ENCODE peak calls at places on chromosomes 13 and 19, in nine cellular contexts. P is dorsolateral prefrontal cortex; E is heart right ventricle; F is A549; B is tibial nerve; D is left ventricle myocardium inferior; U is CD8-positive, alpha-beta T cell; S is esophagus squamous epithelium; L is AG04450. G is an unnamed sample.

GRCh38 chr19:50300814-50301606 is 28.2 kb downstream of the KCNC3 start:
- DNase-seq in B (no peak), U (no peak), S (no peak), D (no peak), F (peak), P (no peak), E (no peak), L (peak), G (peak)

GRCh38 chr13:112979406-112979902 is 10.4 kb downstream of the MCF2L start:
- DNase-seq in D (no peak), P (no peak), L (no peak), E (no peak), S (no peak), B (no peak), F (no peak), U (no peak), G (no peak)

GRCh38 chr19:39127812-39128510 is 2.4 kb downstream of the PAK4 start:
- DNase-seq in D (no peak), L (no peak), S (no peak), B (no peak), P (no peak), F (no peak), E (no peak), U (no peak), G (no peak)

GRCh38 chr19:52221831-52222375 is 32.1 kb downstream of the PPP2R1A start:
- DNase-seq in E (no peak), D (no peak), L (no peak), P (no peak), U (no peak), F (no peak), B (no peak), S (no peak), G (no peak)

GRCh38 chr13:46166947-46167610 is 14.9 kb downstream of the LCP1 start:
- DNase-seq in B (no peak), F (no peak), D (no peak), U (no peak), L (no peak), E (no peak), S (no peak), P (no peak), G (no peak)

GRCh38 chr13:35690546-35690945 is 214.1 kb upstream of the MAB21L1 start:
- DNase-seq in D (no peak), B (no peak), E (no peak), U (no peak), F (no peak), L (no peak), S (no peak), P (no peak), G (no peak)

GRCh38 chr19:48631254-48631653 is 5.9 kb downstream of the DBP start:
- DNase-seq in U (no peak), E (no peak), B (no peak), D (no peak), L (no peak), P (no peak), F (no peak), S (no peak), G (no peak)

GRCh38 chr13:87334176-87334575 is 337.0 kb upstream of the SLITRK5 start:
- DNase-seq in D (no peak), U (no peak), B (no peak), S (no peak), L (no peak), P (no peak), F (no peak), E (no peak), G (no peak)

GRCh38 chr13:58946274-58946673 is 1217.5 kb downstream of the DIAPH3 start:
- DNase-seq in L (no peak), S (no peak), D (no peak), E (no peak), F (no peak), P (no peak), U (no peak), B (no peak), G (no peak)

DNA sequence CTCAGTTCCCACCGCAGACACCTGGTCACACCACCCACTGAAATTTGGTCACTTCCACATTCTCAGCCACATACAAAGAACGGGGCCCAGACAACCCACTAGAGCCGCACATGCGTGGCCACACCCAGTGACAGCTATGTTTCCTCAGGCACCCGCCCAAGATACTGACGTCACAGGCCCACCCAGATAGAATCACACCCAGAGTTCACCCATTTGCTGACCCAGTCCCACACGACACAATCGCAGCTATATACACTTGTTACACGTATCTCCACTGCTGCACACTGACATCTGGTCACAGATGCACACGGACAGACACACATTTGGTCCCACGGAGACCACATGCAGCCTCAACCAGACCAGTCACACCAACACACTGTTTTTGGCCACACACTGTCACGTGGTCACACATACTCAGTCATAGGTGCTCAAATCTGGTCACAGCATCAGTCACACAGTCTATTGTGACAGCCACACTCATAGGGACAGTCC is 2.9 kb downstream of the NUMBL start:
- DNase-seq in P (no peak), E (peak), D (peak), B (peak), L (no peak), F (peak), S (no peak), U (no peak), G (no peak)
- H3K27ac ChIP-seq in P (no peak), E (peak), D (peak), B (peak), L (peak), F (no peak), S (peak), U (no peak), G (peak)

GRCh38 chr13:21176982-21177284 is 475 bp downstream of the MRPL57 start:
- DNase-seq in L (no peak), S (no peak), E (no peak), B (no peak), D (no peak), U (no peak), F (no peak), P (no peak), G (no peak)
- TF ChIP-seq CTCF in L (no peak), S (no peak), E (no peak), B (no peak), D (no peak), U (no peak), F (no peak), P (no peak), G (no peak)

GRCh38 chr13:114115191-114115671 is 17.2 kb downstream of the RASA3 start:
- DNase-seq in S (no peak), P (no peak), L (peak), U (peak), E (no peak), B (peak), F (peak), D (no peak), G (peak)

GRCh38 chr13:114113961-114114360 is 18.5 kb downstream of the RASA3 start:
- DNase-seq in U (peak), F (no peak), D (no peak), E (no peak), S (no peak), L (no peak), P (no peak), B (peak), G (no peak)

GRCh38 chr13:114118086-114118762 is 14.2 kb downstream of the RASA3 start:
- DNase-seq in U (peak), F (peak), E (no peak), B (no peak), S (no peak), L (no peak), P (no peak), D (no peak), G (no peak)

GRCh38 chr13:114116734-114117133 is 15.7 kb downstream of the RASA3 start:
- DNase-seq in P (no peak), B (no peak), U (peak), E (no peak), D (no peak), F (no peak), S (no peak), L (no peak), G (no peak)

DNA sequence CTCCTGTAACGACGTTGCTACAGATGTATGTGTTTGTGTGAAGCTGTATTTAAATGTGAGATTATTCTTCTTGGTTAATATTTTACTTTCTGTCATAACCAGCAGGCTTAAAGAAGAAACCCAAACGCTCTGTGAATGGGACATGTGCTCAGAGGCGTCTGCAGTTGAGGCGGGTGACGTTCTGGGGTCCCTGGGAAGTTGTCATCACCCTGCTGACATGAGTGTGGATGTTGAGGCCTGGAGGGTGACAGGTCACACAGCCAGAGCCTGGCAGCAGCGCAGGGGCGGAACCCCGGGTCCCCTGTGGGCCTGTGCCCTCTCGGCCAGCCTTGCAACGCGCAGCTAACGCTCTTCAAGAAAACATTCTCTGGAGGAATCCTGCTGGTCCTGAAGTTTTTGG is 16.6 kb downstream of the RASA3 start:
- DNase-seq in B (peak), U (peak), D (no peak), P (no peak), L (no peak), E (no peak), F (no peak), S (no peak), G (no peak)
- H3K27ac ChIP-seq in B (peak), U (no peak), D (peak), P (no peak), L (peak), E (peak), F (peak), S (no peak), G (peak)

GRCh38 chr19:40603071-40603718 is 2.0 kb downstream of the LTBP4 start:
- DNase-seq in L (no peak), B (no peak), D (no peak), E (no peak), P (no peak), U (no peak), F (peak), S (no peak), G (no peak)

GRCh38 chr19:40603719-40604646 is 2.8 kb downstream of the LTBP4 start:
- DNase-seq in L (peak), E (peak), B (peak), D (peak), S (peak), P (peak), U (peak), F (peak), G (peak)

GRCh38 chr19:40607311-40607871 is 6.2 kb downstream of the LTBP4 start:
- DNase-seq in E (no peak), U (no peak), B (no peak), L (no peak), F (no peak), P (no peak), S (no peak), D (no peak), G (no peak)

GRCh38 chr19:40604647-40605200 is 3.6 kb downstream of the LTBP4 start:
- DNase-seq in E (peak), L (no peak), S (no peak), P (no peak), F (peak), B (no peak), U (no peak), D (no peak), G (no peak)

GRCh38 chr19:40605201-40605971 is 4.2 kb downstream of the LTBP4 start:
- DNase-seq in S (no peak), P (no peak), B (peak), L (no peak), D (peak), U (peak), E (peak), F (peak), G (peak)
- TF ChIP-seq CTCF in S (peak), P (peak), B (no peak), L (peak), D (peak), U (no peak), E (peak), F (peak), G (peak)

G was measured in RWPE1.